ENCODE peak calls at places on chromosome 5, in six cellular contexts. One of them, this sample, is unnamed.

GRCh38 chr5:7815757-7816534 is 35.0 kb downstream of the CFAP90 start:
- DNase-seq in GM12878: peak; percentile 20
- DNase-seq in NT2/D1: peak; percentile 67
- DNase-seq in K562: peak; percentile 90
- DNase-seq in H1: peak; percentile 77
- DNase-seq in HepG2: peak; percentile 70
- DNase-seq in this sample: peak; percentile 63

GRCh38 chr5:90483206-90483605 is 8.5 kb downstream of the POLR3G start:
- DNase-seq in GM12878: no peak
- DNase-seq in HepG2: no peak
- DNase-seq in H1: no peak
- DNase-seq in NT2/D1: no peak
- DNase-seq in K562: no peak
- DNase-seq in this sample: no peak

GRCh38 chr5:15020731-15021130 is 149.2 kb upstream of the ANKH start:
- DNase-seq in GM12878: no peak
- DNase-seq in HepG2: no peak
- DNase-seq in H1: no peak
- DNase-seq in NT2/D1: no peak
- DNase-seq in K562: no peak
- DNase-seq in this sample: no peak

GRCh38 chr5:178460174-178460573 is 130.0 kb downstream of the COL23A1 start:
- DNase-seq in GM12878: no peak
- DNase-seq in HepG2: no peak
- DNase-seq in NT2/D1: no peak
- DNase-seq in H1: no peak
- DNase-seq in K562: no peak
- DNase-seq in this sample: no peak

GRCh38 chr5:72512179-72512860 is 5.1 kb upstream of the ZNF366 start:
- DNase-seq in NT2/D1: no peak
- DNase-seq in K562: no peak
- DNase-seq in GM12878: no peak
- DNase-seq in HepG2: no peak
- DNase-seq in H1: no peak
- DNase-seq in this sample: no peak

GRCh38 chr5:56751914-56752313 is 63.4 kb upstream of the MAP3K1 start:
- DNase-seq in HepG2: no peak
- DNase-seq in GM12878: no peak
- DNase-seq in K562: no peak
- DNase-seq in H1: no peak
- DNase-seq in NT2/D1: no peak
- DNase-seq in this sample: no peak

GRCh38 chr5:79794347-79794746 is 104.7 kb downstream of the CMYA5 start:
- DNase-seq in K562: no peak
- DNase-seq in NT2/D1: no peak
- DNase-seq in HepG2: no peak
- DNase-seq in GM12878: no peak
- DNase-seq in H1: no peak
- DNase-seq in this sample: no peak

GRCh38 chr5:53166101-53166500 is 56.5 kb upstream of the MOCS2 start:
- DNase-seq in HepG2: no peak
- DNase-seq in GM12878: no peak
- DNase-seq in NT2/D1: no peak
- DNase-seq in H1: no peak
- DNase-seq in K562: no peak
- DNase-seq in this sample: no peak

GRCh38 chr5:33166522-33166921 is 274.2 kb upstream of the TARS1 start:
- DNase-seq in NT2/D1: no peak
- DNase-seq in K562: no peak
- DNase-seq in H1: peak; percentile 3
- DNase-seq in HepG2: no peak
- DNase-seq in GM12878: no peak
- DNase-seq in this sample: no peak

GRCh38 chr5:3020426-3020825 is 268.9 kb upstream of the IRX2 start:
- DNase-seq in K562: no peak
- DNase-seq in H1: no peak
- DNase-seq in HepG2: no peak
- DNase-seq in NT2/D1: no peak
- DNase-seq in GM12878: no peak
- DNase-seq in this sample: no peak

GRCh38 chr5:1833264-1834021 is 32.2 kb downstream of the NDUFS6 start:
- DNase-seq in GM12878: no peak
- DNase-seq in NT2/D1: no peak
- DNase-seq in HepG2: no peak
- DNase-seq in K562: no peak
- DNase-seq in H1: no peak
- DNase-seq in this sample: no peak

GRCh38 chr5:166823360-166823759 is 1468.1 kb upstream of the WWC1 start:
- DNase-seq in NT2/D1: no peak
- DNase-seq in HepG2: no peak
- DNase-seq in GM12878: no peak
- DNase-seq in H1: no peak
- DNase-seq in K562: no peak
- DNase-seq in this sample: no peak

GRCh38 chr5:52119768-52120167 is 667.9 kb upstream of the ITGA1 start:
- DNase-seq in K562: no peak
- DNase-seq in H1: no peak
- DNase-seq in HepG2: no peak
- DNase-seq in GM12878: no peak
- DNase-seq in NT2/D1: peak; percentile 1
- DNase-seq in this sample: no peak

GRCh38 chr5:169637085-169637855 is at the start of gene DOCK2:
- DNase-seq in NT2/D1: no peak
- DNase-seq in HepG2: no peak
- DNase-seq in K562: peak; percentile 25
- DNase-seq in GM12878: no peak
- DNase-seq in H1: no peak
- DNase-seq in this sample: no peak

GRCh38 chr5:165723931-165724330 is 2218.5 kb downstream of the MAT2B start:
- DNase-seq in K562: no peak
- DNase-seq in NT2/D1: no peak
- DNase-seq in H1: no peak
- DNase-seq in GM12878: no peak
- DNase-seq in HepG2: no peak
- DNase-seq in this sample: no peak

GRCh38 chr5:82355921-82356454 is 77.8 kb upstream of the RPS23 start:
- DNase-seq in NT2/D1: no peak
- DNase-seq in GM12878: no peak
- DNase-seq in HepG2: no peak
- DNase-seq in K562: no peak
- DNase-seq in H1: no peak
- DNase-seq in this sample: no peak

GRCh38 chr5:73218552-73219171 is 45.7 kb downstream of the TMEM174 start:
- DNase-seq in NT2/D1: no peak
- DNase-seq in K562: no peak
- DNase-seq in GM12878: no peak
- DNase-seq in HepG2: no peak
- DNase-seq in H1: no peak
- DNase-seq in this sample: peak; percentile 26

GRCh38 chr5:11046160-11046559 is 285.1 kb upstream of the DAP start:
- DNase-seq in HepG2: no peak
- DNase-seq in GM12878: no peak
- DNase-seq in K562: no peak
- DNase-seq in NT2/D1: no peak
- DNase-seq in H1: no peak
- DNase-seq in this sample: no peak

GRCh38 chr5:174793684-174794328 is 69.4 kb downstream of the MSX2 start:
- DNase-seq in NT2/D1: peak; percentile 50
- DNase-seq in K562: peak; percentile 59
- DNase-seq in GM12878: no peak
- DNase-seq in HepG2: peak; percentile 18
- DNase-seq in H1: peak; percentile 23
- DNase-seq in this sample: peak; percentile 29

GRCh38 chr5:131413605-131414559 is 150.0 kb downstream of the CDC42SE2 start:
- DNase-seq in NT2/D1: no peak
- DNase-seq in H1: no peak
- DNase-seq in GM12878: peak; percentile 45
- DNase-seq in K562: no peak
- DNase-seq in HepG2: no peak
- DNase-seq in this sample: no peak

GRCh38 chr5:33795532-33795931 is 96.3 kb downstream of the ADAMTS12 start:
- DNase-seq in K562: no peak
- DNase-seq in H1: no peak
- DNase-seq in GM12878: no peak
- DNase-seq in HepG2: no peak
- DNase-seq in NT2/D1: peak; percentile 5
- DNase-seq in this sample: no peak

GRCh38 chr5:171513591-171513990 is 94.1 kb downstream of the FGF18 start:
- DNase-seq in GM12878: no peak
- DNase-seq in NT2/D1: no peak
- DNase-seq in K562: no peak
- DNase-seq in HepG2: no peak
- DNase-seq in H1: no peak
- DNase-seq in this sample: no peak

GRCh38 chr5:121029536-121030245 is 565.6 kb downstream of the PRR16 start:
- DNase-seq in K562: no peak
- DNase-seq in NT2/D1: no peak
- DNase-seq in HepG2: no peak
- DNase-seq in GM12878: no peak
- DNase-seq in H1: no peak
- DNase-seq in this sample: no peak

DNA sequence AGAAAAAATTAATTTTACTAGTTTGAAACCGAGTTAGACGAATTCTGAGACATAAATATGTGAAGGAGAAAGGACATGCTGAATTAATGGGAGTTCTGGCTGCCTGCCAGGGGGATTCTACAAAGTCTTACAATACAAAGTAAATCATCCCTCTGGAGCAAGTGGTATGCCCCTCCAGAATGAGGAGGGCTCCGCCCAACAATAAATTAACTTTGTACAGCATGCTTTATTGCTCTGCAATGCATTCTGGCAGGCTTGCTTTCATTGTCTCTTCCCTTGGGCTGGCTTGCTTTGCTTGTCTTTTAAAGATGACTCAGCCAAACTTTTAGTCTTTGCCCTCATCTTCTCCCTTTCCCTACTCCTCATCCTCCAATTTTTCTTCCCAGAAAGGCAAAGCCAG is 11.7 kb upstream of the PCDHB1 start:
- DNase-seq in K562: no peak
- DNase-seq in NT2/D1: no peak
- DNase-seq in GM12878: no peak
- DNase-seq in H1: no peak
- DNase-seq in HepG2: no peak
- DNase-seq in this sample: no peak
- TF ChIP-seq ZNF274 in K562: no peak
- TF ChIP-seq ZNF274 in NT2/D1: no peak
- TF ChIP-seq ZNF274 in GM12878: no peak
- TF ChIP-seq ZNF274 in H1: no peak
- TF ChIP-seq ZNF274 in HepG2: no peak
- TF ChIP-seq ZNF274 in this sample: no peak

GRCh38 chr5:59354811-59355210 is 538.7 kb downstream of the PDE4D start:
- DNase-seq in GM12878: no peak
- DNase-seq in NT2/D1: no peak
- DNase-seq in HepG2: no peak
- DNase-seq in H1: no peak
- DNase-seq in K562: no peak
- DNase-seq in this sample: no peak

GRCh38 chr5:59348189-59348588 is 545.3 kb downstream of the PDE4D start:
- DNase-seq in H1: no peak
- DNase-seq in HepG2: peak; percentile 36
- DNase-seq in GM12878: no peak
- DNase-seq in K562: no peak
- DNase-seq in NT2/D1: no peak
- DNase-seq in this sample: no peak

GRCh38 chr5:59346987-59347386 is 546.5 kb downstream of the PDE4D start:
- DNase-seq in NT2/D1: no peak
- DNase-seq in H1: no peak
- DNase-seq in GM12878: no peak
- DNase-seq in HepG2: no peak
- DNase-seq in K562: no peak
- DNase-seq in this sample: no peak

GRCh38 chr5:59354274-59354673 is 539.3 kb downstream of the PDE4D start:
- DNase-seq in HepG2: no peak
- DNase-seq in NT2/D1: no peak
- DNase-seq in GM12878: no peak
- DNase-seq in K562: no peak
- DNase-seq in H1: no peak
- DNase-seq in this sample: no peak

DNA sequence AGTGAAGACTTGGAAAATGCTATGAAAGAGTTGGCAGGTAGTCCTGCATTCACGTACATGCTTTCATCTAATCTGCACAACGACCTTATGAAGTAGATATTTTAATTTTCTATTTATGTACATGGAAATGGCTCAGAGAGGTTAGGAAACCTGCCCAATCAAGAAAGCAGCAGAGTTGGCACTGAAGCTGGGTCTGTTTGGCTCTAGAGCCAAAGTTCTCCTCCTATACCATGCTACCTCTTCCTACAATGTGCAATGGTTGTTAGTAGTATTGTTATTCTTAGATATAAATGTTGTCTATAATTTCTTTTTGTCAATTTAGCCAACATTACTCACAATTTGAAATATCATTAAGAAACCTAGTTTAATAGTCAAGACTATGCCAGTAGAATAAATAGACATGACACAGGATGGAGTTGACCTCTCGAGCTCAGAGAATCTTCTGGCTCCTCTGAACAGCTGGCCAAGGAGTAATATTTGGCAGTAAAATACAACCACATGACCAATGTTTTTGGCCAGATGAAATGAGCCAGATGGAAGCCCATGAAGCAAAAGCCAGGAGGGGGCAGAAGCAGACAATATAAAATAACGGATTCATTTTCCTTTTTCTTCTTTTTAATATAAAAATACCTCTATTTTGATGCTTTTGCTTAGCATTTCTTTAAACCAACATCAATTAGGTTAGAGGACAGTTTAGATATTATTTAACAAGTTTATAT is 542.3 kb downstream of the PDE4D start:
- DNase-seq in HepG2: no peak
- DNase-seq in NT2/D1: no peak
- DNase-seq in GM12878: no peak
- DNase-seq in H1: no peak
- DNase-seq in K562: no peak
- DNase-seq in this sample: no peak
- TF ChIP-seq ZNF274 in HepG2: no peak
- TF ChIP-seq ZNF274 in NT2/D1: no peak
- TF ChIP-seq ZNF274 in GM12878: no peak
- TF ChIP-seq ZNF274 in H1: no peak
- TF ChIP-seq ZNF274 in K562: no peak
- TF ChIP-seq ZNF274 in this sample: no peak

GRCh38 chr5:149260761-149261160 is 10.9 kb upstream of the AFAP1L1 start:
- DNase-seq in GM12878: no peak
- DNase-seq in K562: no peak
- DNase-seq in HepG2: no peak
- DNase-seq in H1: no peak
- DNase-seq in NT2/D1: no peak
- DNase-seq in this sample: no peak
- TF ChIP-seq ZNF274 in GM12878: no peak
- TF ChIP-seq ZNF274 in K562: no peak
- TF ChIP-seq ZNF274 in HepG2: no peak
- TF ChIP-seq ZNF274 in H1: no peak
- TF ChIP-seq ZNF274 in NT2/D1: no peak
- TF ChIP-seq ZNF274 in this sample: no peak

DNA sequence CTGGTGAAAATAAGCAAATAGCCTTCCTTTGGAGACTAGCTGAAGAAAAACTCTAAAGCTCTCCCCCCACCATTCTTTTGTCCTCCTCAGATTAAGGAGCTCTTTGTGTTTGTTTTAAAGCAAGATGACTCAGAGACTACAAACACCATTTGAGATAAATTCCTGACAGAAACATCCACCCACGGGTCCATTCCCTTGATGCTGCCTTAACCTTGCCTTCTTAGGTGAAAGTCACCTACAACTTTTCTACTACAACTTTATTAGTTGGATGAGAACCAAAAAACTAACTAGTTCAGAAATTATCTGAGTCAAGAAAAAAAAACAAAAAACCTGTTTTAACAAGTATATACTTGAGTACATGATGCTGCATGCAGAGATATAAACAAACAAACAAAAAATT is 831.1 kb downstream of the NR2F1-AS1 start:
- DNase-seq in HepG2: peak; percentile 5
- DNase-seq in GM12878: no peak
- DNase-seq in K562: no peak
- DNase-seq in H1: peak; percentile 15
- DNase-seq in NT2/D1: peak; percentile 49
- DNase-seq in this sample: peak; percentile 45
- TF ChIP-seq ZNF274 in HepG2: no peak
- TF ChIP-seq ZNF274 in GM12878: no peak
- TF ChIP-seq ZNF274 in K562: no peak
- TF ChIP-seq ZNF274 in H1: no peak
- TF ChIP-seq ZNF274 in NT2/D1: no peak
- TF ChIP-seq ZNF274 in this sample: no peak

This sample was measured in HCT116.